ENCODE peak calls at places on chromosomes 6 and 20, in eight cellular contexts. X is SW 1271; M is activated CD8-positive, alpha-beta T cell treated with anti-CD3 and anti-CD28 coated beads, Interleukin-2, amount 10 ng/mL, durations not matched to agents 7 days and 5 days; T is islet precursor cell; I is HS-5; N is cerebellar nuclear complex; P is activated CD4-positive, CD25-positive, alpha-beta regulatory T cell treated with anti-CD3 and anti-CD28 coated beads, Interleukin-2, amount 50 U/mL, for 72 hours; C is left ventricle myocardium superior. R is an unnamed sample.
A peak's percentile ranks its signal among the peaks of the same experiment; 100 is the strongest.

GRCh38 chr6:137094411-137095008 is 49.7 kb upstream of the IL20RA start:
- DNase-seq in I (peak; percentile 58), N (no peak), M (peak; percentile 76), T (peak; percentile 66), X (peak; percentile 4), P (peak; percentile 36), C (no peak), R (peak; percentile 45)

GRCh38 chr20:46293084-46293483 is 15.2 kb downstream of the CDH22 start:
- DNase-seq in X (no peak), C (no peak), M (peak; percentile 23), N (no peak), I (no peak), P (no peak), T (peak; percentile 79), R (no peak)

GRCh38 chr6:11847515-11848244 is 69.1 kb upstream of the ADTRP start:
- DNase-seq in T (no peak), C (no peak), X (no peak), M (no peak), P (no peak), N (no peak), I (no peak), R (no peak)

GRCh38 chr6:138341176-138341575 is 36.5 kb upstream of the SMIM28 start:
- DNase-seq in N (no peak), T (no peak), X (no peak), C (no peak), I (no peak), M (no peak), P (no peak), R (no peak)

GRCh38 chr6:42088101-42088591 is 37.8 kb downstream of the TAF8 start:
- DNase-seq in T (peak; percentile 84), P (no peak), N (no peak), M (no peak), C (peak; percentile 71), I (peak; percentile 61), X (no peak), R (no peak)

GRCh38 chr6:103675807-103676406 is 1183.8 kb downstream of the HACE1 start:
- DNase-seq in N (no peak), T (no peak), C (no peak), M (no peak), X (no peak), I (peak; percentile 25), P (no peak), R (no peak)

GRCh38 chr20:2993250-2993649 is 50.2 kb upstream of the GNRH2 start:
- DNase-seq in X (no peak), T (no peak), I (no peak), P (no peak), M (no peak), C (no peak), N (no peak), R (no peak)

GRCh38 chr20:51494241-51495110 is 48.0 kb downstream of the NFATC2 start:
- DNase-seq in N (no peak), X (no peak), T (no peak), P (no peak), I (no peak), M (peak; percentile 43), C (no peak), R (no peak)

GRCh38 chr6:47464052-47464451 is 13.5 kb upstream of the CD2AP start:
- DNase-seq in N (no peak), I (no peak), C (no peak), T (no peak), X (no peak), M (no peak), P (no peak), R (no peak)

GRCh38 chr6:150666071-150666470 is 66.4 kb downstream of the PLEKHG1 start:
- DNase-seq in C (no peak), T (no peak), I (no peak), P (no peak), N (no peak), M (no peak), X (no peak), R (no peak)

GRCh38 chr20:51199920-51200319 is 177.0 kb upstream of the KCNG1 start:
- DNase-seq in X (no peak), T (peak; percentile 58), P (no peak), I (no peak), M (no peak), C (no peak), N (no peak), R (no peak)

GRCh38 chr20:50389437-50389807 is 120.8 kb upstream of the PTPN1 start:
- DNase-seq in T (no peak), C (peak; percentile 69), X (no peak), I (no peak), P (no peak), M (no peak), N (no peak), R (no peak)

GRCh38 chr6:109892451-109893435 is 85.4 kb upstream of the GPR6 start:
- DNase-seq in N (peak; percentile 82), C (no peak), M (no peak), T (peak; percentile 62), X (no peak), I (no peak), P (no peak), R (peak; percentile 33)

GRCh38 chr6:130020106-130020851 is 1.9 kb downstream of the L3MBTL3 start:
- DNase-seq in X (no peak), N (no peak), P (peak; percentile 53), T (no peak), C (peak; percentile 56), M (peak; percentile 69), I (no peak), R (no peak)

GRCh38 chr20:5657190-5657872 is 92.9 kb upstream of the SHLD1 start:
- DNase-seq in T (no peak), X (no peak), P (no peak), C (no peak), N (no peak), I (peak; percentile 100), M (no peak), R (no peak)

R was measured in iPS DF 6.9.